ENCODE peak calls at places on chromosomes 7 and 10, in seven cellular contexts. B, E, U, M, Q, D and P are unnamed samples. For H3K27me3, the result is how much of the 10 kb centered on the place peaks cover.

GRCh38 chr7:128114806-128115205 is 83.6 kb upstream of the LRRC4 start:
- DNase-seq in B (no peak), E (no peak), U (no peak), M (no peak), Q (no peak), D (no peak), P (no peak)

GRCh38 chr10:119201233-119201632 is 6.1 kb upstream of the GRK5 start:
- DNase-seq in B (no peak), E (no peak), U (no peak), M (no peak), Q (peak), D (no peak), P (no peak)

GRCh38 chr10:3886666-3887251 is 101.8 kb upstream of the KLF6 start:
- DNase-seq in B (no peak), E (no peak), U (peak), M (no peak), Q (peak), D (no peak), P (peak)

GRCh38 chr7:22109761-22110160 is 164.1 kb upstream of the CDCA7L start:
- DNase-seq in B (peak), E (peak), U (peak), M (no peak), Q (no peak), D (no peak), P (no peak)

GRCh38 chr7:23539494-23539907 is 7.7 kb upstream of the TRA2A start:
- DNase-seq in B (no peak), E (no peak), U (no peak), M (no peak), Q (no peak), D (peak), P (no peak)

GRCh38 chr7:3561908-3562307 is 260.9 kb downstream of the SDK1 start:
- DNase-seq in B (no peak), E (no peak), U (no peak), M (no peak), Q (no peak), D (no peak), P (no peak)

GRCh38 chr7:2530076-2530967 is 10.7 kb downstream of the LFNG start:
- DNase-seq in B (no peak), E (no peak), U (no peak), M (peak), Q (peak), D (peak), P (no peak)

GRCh38 chr10:341081-341740 is 206.0 kb downstream of the ZMYND11 start:
- DNase-seq in B (no peak), E (no peak), U (no peak), M (no peak), Q (no peak), D (no peak), P (no peak)

GRCh38 chr10:101879456-101880189 is 36.0 kb upstream of the KCNIP2 start:
- DNase-seq in B (no peak), E (no peak), U (peak), M (no peak), Q (no peak), D (no peak), P (peak)

GRCh38 chr7:75876126-75876881 is 2.5 kb upstream of the RHBDD2 start:
- DNase-seq in B (no peak), E (no peak), U (no peak), M (no peak), Q (no peak), D (no peak), P (no peak)

GRCh38 chr10:92761576-92761975 is 71.8 kb downstream of the HHEX start:
- DNase-seq in B (no peak), E (no peak), U (no peak), M (no peak), Q (no peak), D (no peak), P (no peak)

DNA sequence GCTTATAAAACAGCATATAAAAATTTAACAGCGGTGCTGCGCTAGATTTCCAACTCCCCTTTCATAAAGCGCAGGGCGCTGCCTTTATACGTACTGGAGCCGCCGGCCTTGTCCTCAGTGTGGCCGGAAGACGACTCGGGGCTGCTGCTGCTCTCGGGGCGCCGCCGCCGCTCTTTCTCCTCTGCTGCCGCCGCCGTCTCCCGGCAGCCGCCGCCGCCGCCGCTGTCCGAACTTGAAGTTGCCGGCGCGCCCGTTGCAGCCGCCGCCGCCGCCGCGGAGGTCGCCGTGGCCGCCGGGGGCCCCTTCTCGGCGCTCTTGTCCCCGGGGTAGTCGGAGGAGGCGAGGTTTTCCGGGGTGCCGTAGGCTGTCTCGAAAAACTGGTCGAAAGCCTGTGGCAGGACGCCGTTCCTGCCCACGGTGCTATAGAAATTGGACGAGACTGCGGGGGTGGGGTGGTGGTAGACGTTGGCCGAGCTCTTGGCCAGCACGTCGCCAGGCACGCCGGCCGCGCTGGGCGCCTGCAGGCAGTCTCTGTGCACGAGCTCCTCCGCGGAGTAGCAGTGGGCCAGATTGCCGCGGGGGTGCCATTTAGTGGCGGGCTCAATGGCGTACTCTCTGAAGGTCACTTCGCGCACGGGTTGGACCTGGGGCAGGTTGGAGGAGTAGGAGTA is 555 bp downstream of the HOXA11 start:
- DNase-seq in B (peak), E (peak), U (no peak), M (peak), Q (peak), D (no peak), P (no peak)
- H3K27me3 ChIP-seq in B (half or more), E (half or more), U (half or more), M (half or more), Q (under half), D (half or more), P (under half)

GRCh38 chr7:129169705-129170319 is 18.6 kb upstream of the SMO start:
- DNase-seq in B (peak), E (no peak), U (no peak), M (no peak), Q (no peak), D (no peak), P (no peak)

GRCh38 chr7:129169171-129169643 is 19.2 kb upstream of the SMO start:
- DNase-seq in B (peak), E (no peak), U (peak), M (no peak), Q (no peak), D (peak), P (no peak)

GRCh38 chr7:129168219-129168991 is 20.0 kb upstream of the SMO start:
- DNase-seq in B (peak), E (no peak), U (no peak), M (no peak), Q (no peak), D (no peak), P (no peak)

GRCh38 chr7:129166745-129167144 is 21.7 kb upstream of the SMO start:
- DNase-seq in B (no peak), E (no peak), U (no peak), M (no peak), Q (no peak), D (no peak), P (no peak)

GRCh38 chr7:129170373-129171021 is 17.9 kb upstream of the SMO start:
- DNase-seq in B (no peak), E (no peak), U (no peak), M (no peak), Q (no peak), D (no peak), P (no peak)
- H3K27me3 ChIP-seq in B (under half), E (under half), U (under half), M (under half), Q (under half), D (under half), P (under half)

DNA sequence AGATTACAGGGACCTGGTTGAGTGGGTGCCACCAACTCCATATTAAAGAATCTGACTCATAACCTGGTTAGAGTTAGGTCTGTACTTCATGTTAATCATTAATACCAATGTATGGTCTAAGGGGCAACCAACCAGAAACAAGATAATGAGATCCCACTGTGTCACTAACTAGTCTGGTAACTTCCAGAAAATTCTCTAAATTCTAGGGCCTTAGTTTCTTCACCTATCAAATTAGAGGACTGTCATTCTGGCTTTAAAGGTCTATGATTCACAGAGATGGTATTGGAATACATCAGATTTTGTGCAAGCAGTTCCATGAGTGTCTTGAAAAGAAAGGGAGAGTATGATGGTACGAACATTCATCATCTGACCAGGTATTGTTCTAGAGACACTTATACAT is 102.2 kb downstream of the SNX10 start:
- DNase-seq in B (no peak), E (no peak), U (no peak), M (no peak), Q (peak), D (no peak), P (no peak)
- H3K27me3 ChIP-seq in B (under half), E (under half), U (under half), M (under half), Q (under half), D (under half), P (under half)

GRCh38 chr7:484365-485101 is 35.1 kb downstream of the PDGFA start:
- DNase-seq in B (peak), E (no peak), U (no peak), M (no peak), Q (no peak), D (no peak), P (no peak)

GRCh38 chr7:483656-484364 is 35.8 kb downstream of the PDGFA start:
- DNase-seq in B (peak), E (no peak), U (no peak), M (no peak), Q (no peak), D (no peak), P (no peak)

GRCh38 chr7:485188-486081 is 34.2 kb downstream of the PDGFA start:
- DNase-seq in B (peak), E (no peak), U (no peak), M (no peak), Q (no peak), D (no peak), P (no peak)

GRCh38 chr7:489876-490275 is 29.8 kb downstream of the PDGFA start:
- DNase-seq in B (no peak), E (no peak), U (no peak), M (no peak), Q (no peak), D (no peak), P (no peak)

DNA sequence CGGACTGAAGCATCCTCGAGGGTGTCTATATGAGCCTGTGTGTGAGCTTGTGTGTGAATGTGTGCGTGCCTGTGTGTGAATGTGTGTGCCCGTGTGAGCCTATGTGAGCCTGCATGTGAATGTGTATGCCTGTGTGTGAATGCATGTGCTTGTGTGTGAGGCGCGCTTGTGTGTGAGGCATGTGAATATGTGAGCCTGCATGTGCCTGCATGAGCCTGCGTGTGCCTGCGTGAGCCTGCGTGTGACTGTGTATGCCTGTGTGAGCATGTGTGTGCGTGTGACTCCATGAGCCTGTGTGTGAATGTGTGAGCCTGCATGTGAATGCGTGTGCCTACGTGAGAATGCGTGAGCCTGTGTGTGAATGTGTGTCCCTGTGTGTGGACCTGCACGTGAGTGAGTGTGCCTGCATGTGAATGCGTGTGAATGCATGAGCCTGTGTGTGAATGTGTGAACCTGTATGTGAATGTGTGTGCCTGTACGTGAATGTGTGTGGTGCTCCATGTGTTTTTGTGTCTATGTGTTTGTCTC is 33.4 kb downstream of the PDGFA start:
- DNase-seq in B (no peak), E (no peak), U (no peak), M (no peak), Q (no peak), D (no peak), P (no peak)
- H3K27me3 ChIP-seq in B (under half), E (under half), U (under half), M (under half), Q (half or more), D (under half), P (under half)

DNA sequence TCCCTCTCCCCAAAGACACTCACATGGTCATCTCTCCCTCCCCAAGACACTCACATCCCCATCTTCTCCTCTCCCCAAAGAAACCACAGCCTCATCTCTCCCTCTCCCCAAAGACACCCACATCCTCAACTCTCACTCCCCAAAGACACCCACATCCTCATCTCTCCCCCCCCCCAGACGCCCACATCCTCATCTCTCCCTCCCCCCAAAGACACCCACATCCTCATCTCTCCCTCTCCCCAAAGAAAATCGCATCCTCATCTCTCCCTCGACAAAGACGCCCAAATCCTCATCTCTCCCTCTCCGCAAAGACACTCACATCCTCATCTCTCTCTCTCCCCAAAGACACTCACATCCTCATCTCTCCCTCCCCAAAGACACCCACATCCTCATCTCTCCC is 31.5 kb downstream of the INSIG1 start:
- DNase-seq in B (no peak), E (no peak), U (no peak), M (no peak), Q (no peak), D (no peak), P (no peak)
- H3K27me3 ChIP-seq in B (under half), E (under half), U (under half), M (under half), Q (half or more), D (under half), P (under half)

DNA sequence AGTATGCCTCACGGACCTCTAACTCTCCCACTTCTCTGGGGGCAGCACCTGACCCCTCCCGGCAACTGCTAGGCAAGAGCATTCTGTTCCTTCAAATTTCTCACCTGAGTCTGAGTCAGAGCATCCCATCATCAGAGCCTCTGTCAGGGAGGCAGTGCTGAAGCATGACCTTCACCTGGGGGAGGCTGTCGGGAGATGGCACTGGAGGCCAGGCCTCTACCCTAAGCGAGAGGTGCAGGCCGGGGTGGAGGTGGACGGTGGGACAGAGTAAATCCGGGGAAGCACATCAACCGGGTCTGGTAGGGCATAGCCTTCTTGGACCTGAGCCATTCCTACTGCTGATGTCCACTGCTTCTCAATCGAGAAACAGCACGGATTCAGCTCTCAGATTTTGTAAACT is 90.4 kb downstream of the SPAG6 start:
- DNase-seq in B (no peak), E (no peak), U (no peak), M (no peak), Q (no peak), D (no peak), P (no peak)
- H3K27me3 ChIP-seq in B (half or more), E (under half), U (half or more), M (under half), Q (under half), D (under half), P (under half)